ENCODE peak calls at places on chromosomes 13 and 19, in nine cellular contexts. E, Z, T, O, C, M, N, H and Y are unnamed samples.

GRCh38 chr13:27374650-27375049 is 49.8 kb upstream of the GTF3A start:
- DNase-seq in E (peak), Z (peak), T (peak), O (no peak), C (peak), M (peak), N (peak), H (peak), Y (peak)

GRCh38 chr13:53038993-53039392 is 10.4 kb downstream of the OLFM4 start:
- DNase-seq in E (no peak), Z (no peak), T (no peak), O (no peak), C (no peak), M (no peak), N (no peak), H (no peak), Y (no peak)

GRCh38 chr13:33441015-33441414 is 155.5 kb upstream of the STARD13 start:
- DNase-seq in E (no peak), Z (no peak), T (peak), O (no peak), C (peak), M (peak), N (peak), H (peak), Y (no peak)

GRCh38 chr19:50039968-50040367 is 14.2 kb downstream of the ZNF473 start:
- DNase-seq in E (no peak), Z (no peak), T (peak), O (no peak), C (no peak), M (no peak), N (no peak), H (no peak), Y (no peak)

GRCh38 chr13:39946769-39947168 is 291.3 kb downstream of the COG6 start:
- DNase-seq in E (no peak), Z (no peak), T (no peak), O (no peak), C (no peak), M (no peak), N (no peak), H (no peak), Y (no peak)

GRCh38 chr13:27772651-27773425 is 19.4 kb upstream of the GSX1 start:
- DNase-seq in E (no peak), Z (no peak), T (no peak), O (no peak), C (no peak), M (no peak), N (no peak), H (no peak), Y (no peak)

GRCh38 chr13:27924529-27925141 is 4.8 kb downstream of the PDX1 start:
- DNase-seq in E (no peak), Z (peak), T (no peak), O (peak), C (no peak), M (peak), N (no peak), H (peak), Y (no peak)

GRCh38 chr19:39557791-39558622 is 18.0 kb upstream of the EID2 start:
- DNase-seq in E (peak), Z (no peak), T (peak), O (no peak), C (no peak), M (no peak), N (no peak), H (no peak), Y (no peak)

GRCh38 chr13:75481176-75482069 is 546 bp downstream of the TBC1D4 start:
- DNase-seq in E (no peak), Z (peak), T (no peak), O (peak), C (peak), M (peak), N (peak), H (peak), Y (no peak)

GRCh38 chr19:10686661-10687517 is 14.3 kb upstream of the QTRT1 start:
- DNase-seq in E (peak), Z (no peak), T (peak), O (no peak), C (no peak), M (no peak), N (peak), H (no peak), Y (peak)

GRCh38 chr19:15936173-15936572 is 1.8 kb upstream of the CYP4F11 start:
- DNase-seq in E (no peak), Z (no peak), T (no peak), O (no peak), C (no peak), M (no peak), N (no peak), H (no peak), Y (no peak)

DNA sequence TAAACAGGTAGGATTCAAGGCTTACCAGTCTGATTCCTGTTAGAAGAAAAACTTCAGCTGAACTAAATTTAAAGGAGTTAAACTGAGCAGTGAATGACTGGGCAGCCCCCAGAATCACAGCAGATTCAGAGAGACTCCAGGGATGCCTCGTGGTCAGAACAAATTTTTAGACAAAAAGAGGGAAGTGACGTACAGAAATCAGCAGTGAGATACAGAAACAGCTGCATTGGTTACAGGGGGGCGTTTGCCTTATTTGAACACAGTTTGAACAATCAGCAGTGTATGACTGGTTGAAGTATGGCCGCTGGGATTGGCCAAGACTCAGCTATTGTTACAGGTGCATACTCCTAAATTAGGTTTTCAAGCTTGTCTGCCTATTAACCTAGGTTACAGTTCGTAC is 2.1 kb upstream of the SPRYD7 start:
- DNase-seq in E (no peak), Z (no peak), T (no peak), O (no peak), C (no peak), M (no peak), N (no peak), H (no peak), Y (no peak)
- H3K4me2 ChIP-seq in E (no peak), Z (no peak), T (no peak), O (no peak), C (no peak), M (no peak), N (no peak), H (no peak), Y (no peak)

DNA sequence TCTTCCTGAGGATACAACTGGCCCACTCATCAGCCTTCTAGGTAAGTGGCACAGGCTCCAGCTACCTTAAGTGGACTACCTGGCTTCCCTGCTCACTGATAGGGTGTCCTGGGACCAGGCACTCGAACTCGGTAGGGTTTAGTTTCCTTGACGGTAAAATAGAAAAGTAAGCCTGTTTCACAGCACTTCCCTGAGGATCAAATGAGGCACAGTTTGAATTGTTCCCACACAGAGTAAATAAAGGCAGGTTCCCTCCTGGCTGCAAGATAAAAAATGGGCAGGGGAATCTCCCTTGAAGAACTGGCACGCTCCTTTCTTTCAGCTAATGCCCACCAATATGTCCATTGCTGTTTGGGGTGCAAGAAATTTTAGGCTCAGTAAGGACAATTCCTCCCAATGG is 1.1 kb upstream of the FAM124A start:
- DNase-seq in E (no peak), Z (no peak), T (no peak), O (peak), C (no peak), M (no peak), N (no peak), H (no peak), Y (no peak)
- H3K4me3 ChIP-seq in E (no peak), Z (no peak), T (no peak), O (peak), C (no peak), M (peak), N (no peak), H (peak), Y (no peak)

GRCh38 chr13:105972811-105973590 is 562.5 kb downstream of the EFNB2 start:
- DNase-seq in E (no peak), Z (no peak), T (no peak), O (no peak), C (no peak), M (no peak), N (no peak), H (no peak), Y (no peak)
- H3K4me2 ChIP-seq in E (no peak), Z (no peak), T (no peak), O (no peak), C (no peak), M (no peak), N (peak), H (no peak), Y (no peak)

DNA sequence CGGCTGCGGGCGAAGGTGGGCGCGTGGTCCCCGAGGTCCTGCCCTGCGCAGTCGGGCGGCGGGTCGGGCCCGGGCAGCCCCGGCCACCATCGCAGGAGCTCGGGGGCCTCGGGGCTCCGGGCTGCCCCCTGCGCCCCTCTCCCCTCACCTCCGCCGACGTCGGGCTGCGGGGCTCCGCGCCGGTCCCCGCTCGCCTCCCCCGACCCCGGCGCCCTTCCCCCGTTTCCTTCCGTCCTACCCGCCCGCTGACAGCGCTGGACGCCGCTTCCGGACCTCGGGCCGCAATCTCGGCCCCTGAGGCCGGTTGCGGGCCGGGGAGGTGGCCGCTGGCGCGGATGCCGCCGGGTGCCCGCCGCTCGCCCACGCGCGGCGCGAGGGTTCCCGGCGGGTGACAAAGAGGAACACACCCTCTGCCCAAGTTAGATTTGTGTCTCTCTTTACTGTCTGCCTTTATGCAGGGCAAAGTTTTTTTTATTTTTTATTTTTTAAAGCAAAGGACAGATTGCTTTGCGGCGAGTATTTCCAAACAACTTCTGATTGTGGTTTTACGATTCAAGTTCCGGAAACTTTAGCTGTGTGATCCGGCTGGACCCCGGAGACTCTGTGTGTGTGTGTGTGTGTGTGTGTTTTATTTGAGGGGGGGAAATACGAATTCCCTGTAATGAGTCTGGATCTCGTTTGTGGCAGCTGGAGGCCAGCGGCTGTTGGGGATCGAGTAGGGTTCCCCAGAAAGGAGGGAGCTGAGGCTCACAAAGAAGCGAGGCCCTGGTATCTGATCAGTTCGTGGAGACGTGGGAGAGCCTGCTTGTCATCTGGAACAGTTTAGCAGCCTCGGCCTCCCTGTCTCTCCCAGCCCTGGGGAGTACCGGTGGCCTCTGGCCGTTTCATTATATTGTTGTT is 957 bp downstream of the FARP1 start:
- DNase-seq in E (peak), Z (no peak), T (peak), O (no peak), C (no peak), M (peak), N (peak), H (peak), Y (peak)
- H3K4me3 ChIP-seq in E (peak), Z (peak), T (peak), O (peak), C (peak), M (peak), N (peak), H (peak), Y (peak)

GRCh38 chr19:6418562-6418932 is 6.1 kb downstream of the KHSRP start:
- DNase-seq in E (no peak), Z (no peak), T (no peak), O (no peak), C (no peak), M (no peak), N (no peak), H (no peak), Y (no peak)

GRCh38 chr19:6423499-6424189 is 967 bp downstream of the KHSRP start:
- DNase-seq in E (no peak), Z (no peak), T (peak), O (peak), C (no peak), M (peak), N (peak), H (peak), Y (peak)

GRCh38 chr19:6424190-6424938 is at the start of gene KHSRP:
- DNase-seq in E (no peak), Z (no peak), T (no peak), O (peak), C (no peak), M (peak), N (no peak), H (peak), Y (no peak)

GRCh38 chr19:6417713-6418561 is 6.7 kb downstream of the KHSRP start:
- DNase-seq in E (no peak), Z (no peak), T (peak), O (peak), C (peak), M (peak), N (no peak), H (peak), Y (no peak)

GRCh38 chr19:6421075-6422014 is 3.3 kb downstream of the KHSRP start:
- DNase-seq in E (no peak), Z (no peak), T (no peak), O (no peak), C (no peak), M (no peak), N (no peak), H (no peak), Y (no peak)
- H3K4me2 ChIP-seq in E (no peak), Z (no peak), T (no peak), O (no peak), C (no peak), M (no peak), N (no peak), H (peak), Y (no peak)